ENCODE peak calls at places on chromosomes 13 and 19, in five cellular contexts. One of them, this sample, is unnamed.
A peak's percentile ranks its signal among the peaks of the same experiment; 100 is the strongest.

GRCh38 chr19:50427997-50428425 is 4.7 kb upstream of the MYBPC2 start:
- DNase-seq in pancreas: peak; percentile 86
- DNase-seq in testis: peak; percentile 94
- DNase-seq in esophagus squamous epithelium: peak; percentile 44
- DNase-seq in stomach: peak; percentile 92
- DNase-seq in this sample: no peak

GRCh38 chr13:37505531-37505930 is 93.0 kb downstream of the POSTN start:
- DNase-seq in stomach: no peak
- DNase-seq in pancreas: no peak
- DNase-seq in esophagus squamous epithelium: no peak
- DNase-seq in testis: no peak
- DNase-seq in this sample: peak; percentile 5

GRCh38 chr19:42276821-42277220 is 7.8 kb downstream of the CIC start:
- DNase-seq in esophagus squamous epithelium: no peak
- DNase-seq in stomach: no peak
- DNase-seq in pancreas: no peak
- DNase-seq in testis: no peak
- DNase-seq in this sample: no peak

GRCh38 chr13:44199627-44200207 is 173.9 kb upstream of the SERP2 start:
- DNase-seq in testis: no peak
- DNase-seq in pancreas: no peak
- DNase-seq in esophagus squamous epithelium: no peak
- DNase-seq in stomach: peak; percentile 68
- DNase-seq in this sample: no peak

GRCh38 chr19:46904114-46905060 is 43.6 kb downstream of the ARHGAP35 start:
- DNase-seq in pancreas: no peak
- DNase-seq in stomach: no peak
- DNase-seq in esophagus squamous epithelium: no peak
- DNase-seq in testis: peak; percentile 44
- DNase-seq in this sample: peak; percentile 90

GRCh38 chr13:76683168-76683567 is 203.0 kb downstream of the KCTD12 start:
- DNase-seq in stomach: no peak
- DNase-seq in esophagus squamous epithelium: no peak
- DNase-seq in pancreas: no peak
- DNase-seq in testis: no peak
- DNase-seq in this sample: no peak

GRCh38 chr13:22800726-22801401 is 379.9 kb upstream of the SGCG start:
- DNase-seq in stomach: no peak
- DNase-seq in esophagus squamous epithelium: no peak
- DNase-seq in testis: peak; percentile 38
- DNase-seq in pancreas: no peak
- DNase-seq in this sample: no peak

GRCh38 chr19:37928527-37929286 is 21.7 kb downstream of the SIPA1L3 start:
- DNase-seq in esophagus squamous epithelium: no peak
- DNase-seq in stomach: no peak
- DNase-seq in pancreas: no peak
- DNase-seq in testis: no peak
- DNase-seq in this sample: no peak

GRCh38 chr13:43383488-43384165 is 360.2 kb downstream of the DNAJC15 start:
- DNase-seq in testis: no peak
- DNase-seq in pancreas: no peak
- DNase-seq in esophagus squamous epithelium: no peak
- DNase-seq in stomach: no peak
- DNase-seq in this sample: no peak

GRCh38 chr19:16627194-16627927 is 643 bp downstream of the MED26 start:
- DNase-seq in testis: no peak
- DNase-seq in esophagus squamous epithelium: no peak
- DNase-seq in pancreas: peak; percentile 87
- DNase-seq in stomach: no peak
- DNase-seq in this sample: peak; percentile 34

GRCh38 chr13:75485286-75486062 is 3.5 kb upstream of the TBC1D4 start:
- DNase-seq in stomach: no peak
- DNase-seq in testis: no peak
- DNase-seq in pancreas: no peak
- DNase-seq in esophagus squamous epithelium: no peak
- DNase-seq in this sample: no peak

GRCh38 chr19:33905937-33906577 is 109.4 kb downstream of the KCTD15 start:
- DNase-seq in stomach: peak; percentile 86
- DNase-seq in esophagus squamous epithelium: no peak
- DNase-seq in pancreas: peak; percentile 92
- DNase-seq in testis: peak; percentile 31
- DNase-seq in this sample: no peak

DNA sequence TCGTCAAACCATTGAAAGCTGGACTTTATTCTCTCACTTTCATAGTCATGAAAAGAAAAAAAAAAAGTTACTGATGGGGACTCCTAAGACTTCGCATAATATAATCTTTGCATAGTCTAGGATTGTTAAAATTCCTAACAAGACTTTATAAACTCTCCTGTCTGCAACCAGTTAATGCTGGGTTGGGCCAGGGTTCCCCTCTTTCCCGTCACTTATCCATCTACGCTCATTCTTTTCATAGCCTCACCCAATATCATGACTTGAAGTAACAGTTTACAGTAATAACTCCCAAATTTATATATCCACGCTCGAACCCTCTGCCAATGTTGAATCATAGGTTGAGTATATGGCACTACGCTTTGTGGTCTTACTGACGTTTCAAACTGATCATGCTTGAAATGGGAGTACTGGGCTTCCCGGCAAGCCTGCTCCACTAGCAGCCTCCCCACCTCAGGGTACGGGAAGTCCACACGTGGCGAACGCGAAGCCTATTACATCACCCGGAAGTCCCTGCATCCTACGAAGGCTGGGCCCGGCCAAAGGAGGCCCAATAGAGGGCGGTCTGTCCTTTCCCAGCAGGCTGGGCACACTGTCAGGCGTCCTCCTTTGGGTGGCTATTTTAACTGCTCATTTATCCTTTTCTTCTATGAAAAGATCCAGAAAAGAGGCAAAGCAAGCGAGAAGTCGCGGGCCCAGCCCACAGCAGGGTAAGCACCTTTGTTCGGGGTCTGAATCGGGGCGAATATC is 694 bp upstream of the ZNF460 start:
- DNase-seq in stomach: peak; percentile 88
- DNase-seq in testis: peak; percentile 94
- DNase-seq in pancreas: peak; percentile 92
- DNase-seq in esophagus squamous epithelium: peak; percentile 54
- DNase-seq in this sample: peak; percentile 97
- H3K4me1 ChIP-seq in stomach: peaks cover 29% of the 10 kb centered on the region
- H3K4me1 ChIP-seq in testis: peaks cover 17% of the 10 kb centered on the region
- H3K4me1 ChIP-seq in pancreas: peaks cover 7% of the 10 kb centered on the region
- H3K4me1 ChIP-seq in esophagus squamous epithelium: peaks cover 39% of the 10 kb centered on the region
- H3K4me1 ChIP-seq in this sample: peaks cover 3% of the 10 kb centered on the region

GRCh38 chr19:48364564-48365363 is 597 bp downstream of the SYNGR4 start:
- DNase-seq in stomach: no peak
- DNase-seq in esophagus squamous epithelium: no peak
- DNase-seq in pancreas: peak; percentile 63
- DNase-seq in testis: no peak
- DNase-seq in this sample: no peak

GRCh38 chr19:48363500-48363809 is 285 bp downstream of the TMEM143 start:
- DNase-seq in testis: no peak
- DNase-seq in pancreas: peak; percentile 84
- DNase-seq in stomach: no peak
- DNase-seq in esophagus squamous epithelium: no peak
- DNase-seq in this sample: peak; percentile 31

GRCh38 chr19:48365602-48366001 is 1.4 kb downstream of the SYNGR4 start:
- DNase-seq in testis: no peak
- DNase-seq in esophagus squamous epithelium: no peak
- DNase-seq in stomach: no peak
- DNase-seq in pancreas: peak; percentile 78
- DNase-seq in this sample: no peak

GRCh38 chr19:48362716-48363499 is 832 bp downstream of the TMEM143 start:
- DNase-seq in testis: peak; percentile 98
- DNase-seq in esophagus squamous epithelium: peak; percentile 69
- DNase-seq in pancreas: peak; percentile 99
- DNase-seq in stomach: peak; percentile 96
- DNase-seq in this sample: peak; percentile 97

GRCh38 chr19:48363810-48364563 is at the start of the genes SYNGR4 and TMEM143:
- DNase-seq in testis: peak; percentile 98
- DNase-seq in pancreas: peak; percentile 100
- DNase-seq in stomach: peak; percentile 98
- DNase-seq in esophagus squamous epithelium: peak; percentile 96
- DNase-seq in this sample: peak; percentile 100
- H3K4me3 ChIP-seq in testis: peak within 1 kb of the TSS; percentile 59
- H3K4me3 ChIP-seq in pancreas: peak within 1 kb of the TSS; percentile 51
- H3K4me3 ChIP-seq in stomach: peak within 1 kb of the TSS; percentile 57
- H3K4me3 ChIP-seq in esophagus squamous epithelium: peak within 1 kb of the TSS; percentile 41
- H3K4me3 ChIP-seq in this sample: peak within 1 kb of the TSS; percentile 55

GRCh38 chr19:30371960-30372824 is at the start of gene ZNF536:
- DNase-seq in stomach: peak; percentile 14
- DNase-seq in testis: no peak
- DNase-seq in pancreas: no peak
- DNase-seq in esophagus squamous epithelium: no peak
- DNase-seq in this sample: no peak
- H3K27me3 ChIP-seq in stomach: peaks cover 79% of the 10 kb centered on the region
- H3K27me3 ChIP-seq in testis: no peaks in the 10 kb centered on the region
- H3K27me3 ChIP-seq in pancreas: no peaks in the 10 kb centered on the region
- H3K27me3 ChIP-seq in esophagus squamous epithelium: peaks cover 50% of the 10 kb centered on the region
- H3K27me3 ChIP-seq in this sample: no peaks in the 10 kb centered on the region

GRCh38 chr13:33207616-33207964 is 78.0 kb downstream of the STARD13 start:
- DNase-seq in testis: no peak
- DNase-seq in esophagus squamous epithelium: no peak
- DNase-seq in pancreas: no peak
- DNase-seq in stomach: no peak
- DNase-seq in this sample: no peak
- H3K4me1 ChIP-seq in testis: peaks cover 24% of the 10 kb centered on the region
- H3K4me1 ChIP-seq in esophagus squamous epithelium: peaks cover 26% of the 10 kb centered on the region
- H3K4me1 ChIP-seq in pancreas: peaks cover 37% of the 10 kb centered on the region
- H3K4me1 ChIP-seq in stomach: peaks cover 37% of the 10 kb centered on the region
- H3K4me1 ChIP-seq in this sample: peaks cover 25% of the 10 kb centered on the region

DNA sequence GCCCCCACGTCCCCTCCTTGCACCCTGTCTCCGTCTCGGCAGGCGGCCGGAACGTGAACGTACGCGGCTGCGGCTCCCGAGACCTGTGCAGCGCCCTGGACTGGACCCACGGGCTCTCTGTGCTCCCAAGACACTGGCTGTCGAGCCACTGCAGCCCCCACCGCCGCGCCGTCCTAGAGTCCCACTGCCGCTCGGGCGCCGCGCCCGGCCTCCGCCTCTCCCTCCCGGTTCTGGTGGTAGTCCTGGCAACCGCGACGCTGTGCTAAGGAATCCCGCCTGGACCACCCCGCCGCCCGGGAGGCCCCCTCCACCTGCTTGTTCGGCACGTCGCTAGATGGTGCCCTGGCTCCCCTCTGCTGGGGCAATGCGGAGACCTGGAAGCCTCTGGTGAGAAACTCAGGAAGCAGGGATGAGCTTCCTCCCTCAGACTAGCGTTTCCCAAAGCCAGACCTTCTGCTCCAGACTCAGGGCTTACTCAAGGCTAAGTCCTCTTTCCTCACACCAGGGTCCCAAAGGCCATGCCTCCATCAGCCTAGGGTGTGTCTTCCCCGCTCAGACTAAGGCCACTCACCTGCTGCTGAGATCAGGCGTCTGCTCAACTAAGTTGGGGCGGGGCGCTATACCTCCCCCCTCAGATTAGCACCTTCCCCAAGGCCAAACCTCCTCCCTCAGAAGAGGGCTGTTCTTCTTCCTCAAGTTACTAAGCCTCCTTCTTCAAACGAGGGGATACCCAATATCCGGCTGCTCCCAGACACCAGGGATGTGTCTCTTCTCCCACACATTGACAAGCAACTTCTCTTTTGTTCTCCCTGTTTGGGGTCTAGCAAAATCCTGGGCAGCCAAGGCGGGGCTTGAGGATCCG is 16.1 kb upstream of the IRGC start:
- DNase-seq in testis: peak; percentile 38
- DNase-seq in pancreas: peak; percentile 50
- DNase-seq in stomach: peak; percentile 34
- DNase-seq in esophagus squamous epithelium: no peak
- DNase-seq in this sample: peak; percentile 26
- H3K4me3 ChIP-seq in testis: peak overlapping the region; percentile 1
- H3K4me3 ChIP-seq in pancreas: no peak overlapping the region
- H3K4me3 ChIP-seq in stomach: peak overlapping the region; percentile 26
- H3K4me3 ChIP-seq in esophagus squamous epithelium: peak overlapping the region; percentile 8
- H3K4me3 ChIP-seq in this sample: no peak overlapping the region

GRCh38 chr19:919157-920050 is 2.3 kb downstream of the KISS1R start:
- DNase-seq in esophagus squamous epithelium: no peak
- DNase-seq in pancreas: peak; percentile 83
- DNase-seq in stomach: no peak
- DNase-seq in testis: no peak
- DNase-seq in this sample: no peak
- H3K27me3 ChIP-seq in esophagus squamous epithelium: peaks cover 58% of the 10 kb centered on the region
- H3K27me3 ChIP-seq in pancreas: no peaks in the 10 kb centered on the region
- H3K27me3 ChIP-seq in stomach: peaks cover 57% of the 10 kb centered on the region
- H3K27me3 ChIP-seq in testis: no peaks in the 10 kb centered on the region
- H3K27me3 ChIP-seq in this sample: peaks cover 27% of the 10 kb centered on the region

DNA sequence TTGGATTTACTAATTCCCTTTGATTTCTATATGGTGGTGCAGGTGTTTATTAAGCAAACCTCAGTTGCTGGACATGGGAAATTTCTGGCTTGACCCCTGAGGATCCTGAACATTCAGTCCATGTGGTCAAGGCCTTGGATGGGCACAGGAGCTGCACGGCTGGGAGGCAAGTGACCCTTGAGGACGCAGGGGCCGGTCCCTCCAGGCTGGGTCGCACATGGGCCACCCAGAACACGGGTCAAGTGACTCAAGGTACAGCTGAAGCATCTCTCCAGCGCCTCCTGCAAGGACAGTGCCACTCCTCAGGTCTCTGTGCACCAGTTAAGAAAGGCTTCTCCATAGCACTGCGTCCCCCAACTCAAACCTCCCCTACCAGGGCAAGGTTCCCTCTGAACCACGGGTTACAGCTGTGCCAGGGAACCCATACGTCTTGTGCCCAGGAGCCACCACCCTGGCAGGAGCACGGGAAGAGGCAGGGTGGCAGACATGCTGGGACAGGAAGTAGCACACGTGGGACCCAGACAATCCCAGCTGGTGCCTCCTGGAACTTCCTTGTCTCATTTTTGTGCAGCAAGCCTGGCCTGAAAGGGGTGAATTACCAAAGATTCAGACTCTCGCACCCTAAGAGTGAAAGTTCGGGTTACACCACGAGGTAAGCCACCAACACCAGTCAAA is 93.1 kb downstream of the SPACA7 start:
- DNase-seq in pancreas: peak; percentile 28
- DNase-seq in testis: no peak
- DNase-seq in esophagus squamous epithelium: no peak
- DNase-seq in stomach: no peak
- DNase-seq in this sample: no peak
- H3K4me1 ChIP-seq in pancreas: no peaks in the 10 kb centered on the region
- H3K4me1 ChIP-seq in testis: no peaks in the 10 kb centered on the region
- H3K4me1 ChIP-seq in esophagus squamous epithelium: no peaks in the 10 kb centered on the region
- H3K4me1 ChIP-seq in stomach: no peaks in the 10 kb centered on the region
- H3K4me1 ChIP-seq in this sample: no peaks in the 10 kb centered on the region

GRCh38 chr19:56142087-56142787 is 1.1 kb downstream of the ZNF444 start:
- DNase-seq in esophagus squamous epithelium: no peak
- DNase-seq in pancreas: peak; percentile 88
- DNase-seq in stomach: peak; percentile 84
- DNase-seq in testis: no peak
- DNase-seq in this sample: no peak

GRCh38 chr19:56144816-56145215 is 3.7 kb downstream of the ZNF444 start:
- DNase-seq in testis: no peak
- DNase-seq in esophagus squamous epithelium: no peak
- DNase-seq in pancreas: no peak
- DNase-seq in stomach: no peak
- DNase-seq in this sample: no peak

GRCh38 chr19:56144396-56144795 is 3.3 kb downstream of the ZNF444 start:
- DNase-seq in esophagus squamous epithelium: no peak
- DNase-seq in testis: no peak
- DNase-seq in pancreas: no peak
- DNase-seq in stomach: no peak
- DNase-seq in this sample: no peak

GRCh38 chr19:56141416-56141992 is 417 bp downstream of the ZNF444 start:
- DNase-seq in pancreas: no peak
- DNase-seq in esophagus squamous epithelium: no peak
- DNase-seq in stomach: no peak
- DNase-seq in testis: no peak
- DNase-seq in this sample: no peak

GRCh38 chr19:56142897-56143434 is 1.9 kb downstream of the ZNF444 start:
- DNase-seq in pancreas: no peak
- DNase-seq in esophagus squamous epithelium: no peak
- DNase-seq in stomach: no peak
- DNase-seq in testis: no peak
- DNase-seq in this sample: no peak
- H3K4me3 ChIP-seq in pancreas: peak overlapping the region; percentile 14
- H3K4me3 ChIP-seq in esophagus squamous epithelium: no peak overlapping the region
- H3K4me3 ChIP-seq in stomach: no peak overlapping the region
- H3K4me3 ChIP-seq in testis: no peak overlapping the region
- H3K4me3 ChIP-seq in this sample: no peak overlapping the region